ENCODE peak calls at places on chromosomes 11 and 22, in nine cellular contexts. A is amniotic stem cell; K is activated naive CD4-positive, alpha-beta T cell; C is lung microvascular endothelial cell; R is prostate gland; U is fibroblast of the aortic adventitia; O is progenitor cell of endocrine pancreas; G is stimulated activated CD8-positive, alpha-beta memory T cell treated with anti-CD3 and anti-CD28 coated beads, Interleukin-2, amount 100 ng/mL, for 1 hour; M is adrenal gland. D is an unnamed sample.

GRCh38 chr11:40030867-40031266 is 1428.6 kb downstream of the LRRC4C start:
- DNase-seq in K (no peak), O (no peak), U (no peak), G (no peak), R (no peak), M (no peak), C (no peak), A (no peak), D (no peak)

GRCh38 chr11:75277211-75277805 is 36.7 kb downstream of the TPBGL start:
- DNase-seq in M (peak; percentile 2), R (no peak), O (no peak), K (no peak), G (no peak), U (no peak), C (no peak), A (no peak), D (no peak)

GRCh38 chr11:127042445-127042844 is 41.9 kb upstream of the KIRREL3 start:
- DNase-seq in O (no peak), R (no peak), C (no peak), U (no peak), K (no peak), M (no peak), A (peak; percentile 45), G (no peak), D (no peak)

GRCh38 chr22:39214006-39214382 is 30.8 kb downstream of the PDGFB start:
- DNase-seq in R (no peak), O (no peak), G (no peak), M (no peak), A (no peak), U (no peak), C (no peak), K (no peak), D (no peak)

GRCh38 chr11:125426818-125427528 is 69.1 kb downstream of the FEZ1 start:
- DNase-seq in O (no peak), K (no peak), G (no peak), U (no peak), A (no peak), R (no peak), M (no peak), C (no peak), D (no peak)

GRCh38 chr11:90134420-90135003 is at the start of gene NAALAD2:
- DNase-seq in A (no peak), R (peak; percentile 5), K (no peak), M (peak; percentile 74), U (peak; percentile 34), C (peak; percentile 9), O (peak; percentile 37), G (no peak), D (no peak)

GRCh38 chr22:50627452-50627913 is 469 bp downstream of the ARSA start:
- DNase-seq in G (no peak), R (no peak), K (no peak), C (no peak), M (no peak), O (no peak), U (no peak), A (no peak), D (no peak)

GRCh38 chr11:75072582-75072981 is 24.1 kb downstream of the OR2AT4 start:
- DNase-seq in K (no peak), G (no peak), U (no peak), M (no peak), C (no peak), R (no peak), O (no peak), A (no peak), D (no peak)

GRCh38 chr11:122733301-122733686 is 77.8 kb downstream of the UBASH3B start:
- DNase-seq in U (peak; percentile 94), C (peak; percentile 92), G (no peak), O (no peak), A (no peak), M (no peak), R (no peak), K (no peak), D (no peak)

GRCh38 chr11:65651589-65652510 is 10.9 kb downstream of the RELA start:
- DNase-seq in U (peak; percentile 46), A (no peak), C (peak; percentile 47), R (peak; percentile 76), K (no peak), O (no peak), G (no peak), M (peak; percentile 67), D (no peak)